ENCODE peak calls at places on chromosomes 6 and 20, in six cellular contexts. Z is choroid plexus epithelial cell, V is lower leg skin, G is MM.1S, C is fibroblast of pulmonary artery, U is heart left ventricle. A is an unnamed sample.

GRCh38 chr20:60224914-60225313 is 266.7 kb downstream of the CDH26 start:
- DNase-seq in Z (peak), V (no peak), G (peak), U (no peak), C (peak), A (peak)

GRCh38 chr6:152428126-152428525 is 209.0 kb downstream of the SYNE1 start:
- DNase-seq in U (no peak), C (peak), V (no peak), G (no peak), Z (peak), A (peak)

GRCh38 chr20:25532015-25532751 is 53.1 kb downstream of the NINL start:
- DNase-seq in C (no peak), U (no peak), G (no peak), Z (no peak), V (no peak), A (peak)

GRCh38 chr20:7392551-7392950 is 547.7 kb downstream of the HAO1 start:
- DNase-seq in G (no peak), C (peak), V (no peak), U (no peak), Z (peak), A (peak)

GRCh38 chr20:19211661-19212523 is 550 bp upstream of the SLC24A3 start:
- DNase-seq in G (no peak), U (peak), Z (peak), C (no peak), V (no peak), A (no peak)

GRCh38 chr6:90599151-90599550 is 12.3 kb upstream of the MAP3K7 start:
- DNase-seq in G (no peak), V (no peak), C (no peak), U (no peak), Z (no peak), A (no peak)

GRCh38 chr6:142786476-142786875 is 158.5 kb downstream of the HIVEP2 start:
- DNase-seq in C (peak), Z (no peak), U (no peak), V (no peak), G (no peak), A (peak)

GRCh38 chr6:144349690-144350132 is 64.6 kb downstream of the UTRN start:
- DNase-seq in U (no peak), V (no peak), Z (peak), G (peak), C (peak), A (peak)

GRCh38 chr6:136415351-136416005 is 125.8 kb upstream of the BCLAF1 start:
- DNase-seq in U (peak), V (no peak), Z (peak), G (no peak), C (peak), A (no peak)

GRCh38 chr6:44166591-44167184 is 8.1 kb downstream of the CAPN11 start:
- DNase-seq in V (no peak), G (no peak), U (no peak), Z (no peak), C (no peak), A (no peak)

GRCh38 chr20:21396045-21396893 is 1.1 kb downstream of the NKX2-4 start:
- DNase-seq in G (no peak), U (no peak), V (no peak), Z (no peak), C (no peak), A (no peak)

GRCh38 chr6:69422474-69422873 is 374.3 kb downstream of the LMBRD1 start:
- DNase-seq in V (no peak), C (no peak), G (no peak), U (no peak), Z (no peak), A (no peak)

GRCh38 chr20:9949563-9949962 is 85.2 kb upstream of the ANKEF1 start:
- DNase-seq in C (peak), U (no peak), V (no peak), G (no peak), Z (no peak), A (peak)

GRCh38 chr20:20969701-20970100 is 136.5 kb downstream of the LINC00237 start:
- DNase-seq in G (no peak), U (no peak), Z (no peak), V (no peak), C (no peak), A (no peak)

GRCh38 chr6:167778497-167779122 is 48.1 kb upstream of the AFDN start:
- DNase-seq in G (no peak), U (no peak), V (no peak), Z (no peak), C (no peak), A (no peak)

GRCh38 chr6:7467007-7467897 is 74.2 kb upstream of the DSP start:
- DNase-seq in Z (peak), U (peak), G (no peak), C (peak), V (no peak), A (peak)

GRCh38 chr6:126550323-126550722 is 210.4 kb downstream of the CENPW start:
- DNase-seq in G (no peak), V (no peak), C (no peak), U (no peak), Z (no peak), A (no peak)

GRCh38 chr6:53282741-53283140 is 66.0 kb downstream of the ELOVL5 start:
- DNase-seq in V (no peak), U (no peak), G (no peak), Z (peak), C (peak), A (no peak)

GRCh38 chr20:46682063-46682821 is 7.0 kb downstream of the TP53RK start:
- DNase-seq in U (no peak), V (no peak), G (no peak), C (no peak), Z (no peak), A (no peak)

GRCh38 chr6:154537942-154538341 is 27.5 kb upstream of the CNKSR3 start:
- DNase-seq in C (no peak), Z (no peak), U (no peak), V (no peak), G (no peak), A (no peak)

GRCh38 chr6:56549014-56549413 is 93.7 kb downstream of the DST start:
- DNase-seq in C (peak), Z (peak), G (no peak), V (no peak), U (no peak), A (peak)

GRCh38 chr6:43943781-43944250 is 173.8 kb downstream of the VEGFA start:
- DNase-seq in U (no peak), C (no peak), V (no peak), G (no peak), Z (no peak), A (peak)

GRCh38 chr20:46752639-46753235 is 43.3 kb downstream of the SLC2A10 start:
- DNase-seq in C (peak), V (peak), U (peak), G (peak), Z (peak), A (peak)

GRCh38 chr20:33423141-33423834 is 20.3 kb downstream of the SNTA1 start:
- DNase-seq in U (peak), Z (peak), C (peak), G (no peak), V (peak), A (peak)

GRCh38 chr6:37791156-37791919 is 28.2 kb upstream of the ZFAND3 start:
- DNase-seq in Z (peak), V (peak), U (peak), C (peak), G (peak), A (peak)

GRCh38 chr20:17610566-17611289 is 40.9 kb downstream of the DSTN start:
- DNase-seq in C (no peak), G (peak), Z (peak), V (peak), U (peak), A (no peak)

GRCh38 chr20:17611290-17611539 is 41.3 kb downstream of the DSTN start:
- DNase-seq in U (no peak), G (no peak), C (no peak), V (no peak), Z (no peak), A (no peak)

GRCh38 chr20:17612287-17612974 is 42.6 kb downstream of the DSTN start:
- DNase-seq in Z (peak), V (peak), U (peak), C (peak), G (no peak), A (peak)

GRCh38 chr20:17612975-17613327 is 43.1 kb downstream of the DSTN start:
- DNase-seq in V (peak), G (no peak), C (no peak), Z (no peak), U (no peak), A (no peak)

GRCh38 chr20:17611540-17612286 is 41.8 kb downstream of the DSTN start:
- DNase-seq in V (peak), U (no peak), Z (peak), G (peak), C (no peak), A (peak)
- TF ChIP-seq CTCF in V (no peak), U (no peak), Z (peak), G (peak), C (peak), A (peak)

GRCh38 chr20:63014287-63014686 is 7.5 kb upstream of the BHLHE23 start:
- DNase-seq in G (no peak), Z (no peak), V (no peak), U (no peak), C (no peak), A (no peak)

GRCh38 chr20:63015665-63016361 is 9.0 kb upstream of the BHLHE23 start:
- DNase-seq in C (no peak), Z (no peak), V (no peak), U (peak), G (no peak), A (no peak)

GRCh38 chr20:63015147-63015664 is 8.4 kb upstream of the BHLHE23 start:
- DNase-seq in G (no peak), Z (no peak), U (peak), V (no peak), C (no peak), A (no peak)

GRCh38 chr20:63013207-63013606 is 6.4 kb upstream of the BHLHE23 start:
- DNase-seq in Z (no peak), G (no peak), C (no peak), V (no peak), U (no peak), A (no peak)

DNA sequence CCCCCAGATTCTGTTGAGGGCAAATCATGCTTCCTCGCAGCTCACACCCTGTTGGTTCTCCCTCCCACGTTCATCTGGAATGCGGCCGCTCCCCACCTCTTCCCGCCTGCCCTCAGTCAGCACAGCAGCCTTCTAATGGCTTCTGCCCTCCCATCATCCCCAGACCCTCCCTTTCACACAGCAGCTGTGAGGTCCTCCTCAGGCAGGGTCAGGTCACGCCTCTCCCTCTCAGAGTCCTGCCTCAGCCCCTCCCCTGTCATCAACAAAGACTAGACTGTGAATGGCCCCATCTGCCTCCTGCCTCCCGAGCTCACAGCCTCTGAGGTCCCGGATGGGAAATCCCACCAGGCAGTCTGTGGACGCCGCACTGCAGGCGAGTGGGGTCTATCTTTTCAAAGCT is 7.9 kb upstream of the BHLHE23 start:
- DNase-seq in V (no peak), U (no peak), G (no peak), C (peak), Z (no peak), A (no peak)
- H3K4me3 ChIP-seq in V (no peak), U (no peak), G (no peak), C (no peak), Z (no peak), A (no peak)

DNA sequence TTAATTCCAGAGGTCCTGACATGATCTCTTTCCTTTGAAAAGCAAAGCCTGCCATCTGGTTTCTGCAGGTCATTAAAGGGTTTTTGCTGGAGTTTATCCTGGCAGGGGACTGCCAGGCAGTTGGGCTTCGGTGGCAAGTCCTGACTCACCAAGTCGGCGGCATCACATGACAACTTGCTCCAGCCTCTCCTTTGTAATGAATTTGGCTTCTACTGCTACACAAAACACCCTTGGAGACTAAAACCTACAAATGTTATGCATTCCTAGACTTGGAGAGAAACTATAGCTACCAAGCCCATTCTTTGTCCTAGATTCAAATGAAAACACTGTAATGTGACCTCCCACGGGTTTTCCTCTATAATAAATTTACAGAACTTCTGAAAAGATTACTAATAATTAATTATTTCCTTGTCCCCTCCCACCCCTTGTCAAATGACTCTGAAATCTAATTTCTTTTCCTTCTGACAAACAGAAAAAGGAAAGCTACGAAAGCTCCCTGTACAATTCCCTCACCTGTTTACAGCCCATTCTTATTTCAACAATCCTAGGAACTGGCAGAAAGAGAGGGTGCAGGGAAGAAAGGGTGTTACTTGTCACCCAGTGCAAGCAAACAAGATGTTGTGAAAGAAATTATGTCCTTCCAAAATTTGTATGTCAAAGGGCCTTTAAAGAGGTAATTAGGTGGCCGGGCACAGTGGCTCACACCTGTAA is 62.9 kb downstream of the QRSL1 start:
- DNase-seq in U (no peak), G (no peak), V (peak), Z (peak), C (peak), A (peak)
- TF ChIP-seq CTCF in U (no peak), G (no peak), V (no peak), Z (no peak), C (no peak), A (no peak)

DNA sequence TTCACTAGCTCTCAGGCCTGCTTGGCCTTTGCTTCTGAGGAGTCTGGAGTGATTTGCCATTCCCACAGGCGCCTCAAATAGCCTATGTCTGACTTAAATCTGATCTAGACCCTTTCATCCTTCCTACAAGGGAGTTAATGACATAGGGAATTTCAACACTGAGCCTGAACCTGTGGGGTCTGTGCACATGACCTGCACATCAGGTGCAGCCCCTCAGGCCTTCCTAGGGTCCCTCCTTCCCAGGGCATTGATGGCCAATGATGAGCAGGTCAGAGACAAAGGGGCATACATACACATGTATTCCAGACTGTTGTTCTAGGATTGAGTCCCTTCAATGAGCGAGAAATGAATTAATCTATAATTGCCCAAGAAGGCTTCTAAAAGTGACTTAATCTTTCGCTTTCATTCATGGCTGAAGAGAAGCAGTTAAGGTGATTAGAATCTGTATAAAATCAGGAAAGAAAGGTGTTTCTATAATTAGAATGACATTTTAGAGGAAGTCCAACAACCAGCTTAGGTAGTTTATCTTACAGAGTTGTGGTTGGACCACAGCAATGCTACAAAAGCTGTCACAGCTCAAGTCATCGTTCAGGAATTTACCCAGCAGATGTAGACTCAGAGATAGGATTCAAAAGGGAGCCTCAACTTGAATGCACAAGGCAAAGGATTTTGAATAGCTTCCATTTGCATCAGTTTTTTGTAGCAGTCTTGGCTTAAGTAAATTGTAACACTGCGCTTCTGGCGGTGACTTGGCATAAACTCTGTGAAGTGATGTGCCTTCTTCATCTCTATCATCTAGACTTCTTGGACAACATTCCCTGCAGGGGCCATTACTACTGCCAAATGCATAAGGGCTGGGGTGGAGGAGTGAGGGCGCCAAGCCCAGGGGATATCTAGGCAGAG is 27.0 kb upstream of the TBC1D7 start:
- DNase-seq in G (peak), V (no peak), Z (peak), U (no peak), C (peak), A (peak)
- H3K4me3 ChIP-seq in G (peak), V (no peak), Z (no peak), U (no peak), C (no peak), A (no peak)

A was measured in fibroblast of the aortic adventitia.